ENCODE peak calls at places on chromosomes 1 and 21, in ten cellular contexts. S is LoVo; N is neural progenitor cell; E is stimulated activated CD4-positive, alpha-beta T cell treated with anti-CD3 and anti-CD28 coated beads, Interleukin-1b, Interleukin-23, amount 100 ng/mL, for 1 hour; U is CD8-positive, alpha-beta memory T cell; D is T-cell; W is epithelial cell of prostate; C is left colon; H is left ventricle myocardium superior; Y is prostate gland. M is an unnamed sample.

GRCh38 chr1:57061369-57061768 is 95.6 kb upstream of the C8B start:
- DNase-seq in S (no peak), N (no peak), E (no peak), U (no peak), D (no peak), W (no peak), C (no peak), H (no peak), Y (no peak), M (no peak)

GRCh38 chr1:20089328-20090077 is 19.5 kb downstream of the PLA2G5 start:
- DNase-seq in S (no peak), N (no peak), E (no peak), U (no peak), D (no peak), W (no peak), C (no peak), H (no peak), Y (no peak), M (no peak)

GRCh38 chr1:93304716-93305138 is 41.0 kb upstream of the DR1 start:
- DNase-seq in S (peak; percentile 62), N (peak; percentile 69), E (peak; percentile 10), U (peak; percentile 62), D (peak; percentile 23), W (peak; percentile 18), C (no peak), H (no peak), Y (peak; percentile 53), M (peak; percentile 57)

GRCh38 chr1:198498881-198499280 is 41.6 kb downstream of the ATP6V1G3 start:
- DNase-seq in S (no peak), N (no peak), E (no peak), U (no peak), D (no peak), W (no peak), C (no peak), H (no peak), Y (no peak), M (no peak)

GRCh38 chr1:11320153-11320936 is 47.3 kb downstream of the UBIAD1 start:
- DNase-seq in S (no peak), N (peak; percentile 81), E (no peak), U (no peak), D (no peak), W (no peak), C (no peak), H (peak; percentile 32), Y (no peak), M (no peak)

GRCh38 chr1:151547119-151547899 is 7.2 kb downstream of the TUFT1 start:
- DNase-seq in S (peak; percentile 89), N (peak; percentile 65), E (no peak), U (no peak), D (no peak), W (peak; percentile 89), C (peak; percentile 83), H (peak; percentile 53), Y (peak; percentile 84), M (no peak)

GRCh38 chr1:117017062-117017461 is 15.5 kb downstream of the CD101 start:
- DNase-seq in S (no peak), N (no peak), E (no peak), U (no peak), D (no peak), W (no peak), C (no peak), H (no peak), Y (no peak), M (no peak)

GRCh38 chr1:169109561-169110134 is 3.2 kb downstream of the ATP1B1 start:
- DNase-seq in S (no peak), N (peak; percentile 33), E (no peak), U (no peak), D (no peak), W (no peak), C (peak; percentile 87), H (no peak), Y (peak; percentile 53), M (no peak)

GRCh38 chr1:172720325-172720724 is 61.4 kb downstream of the FASLG start:
- DNase-seq in S (no peak), N (no peak), E (no peak), U (no peak), D (no peak), W (no peak), C (no peak), H (no peak), Y (no peak), M (no peak)

GRCh38 chr1:40257313-40257687 is 736 bp upstream of the ZMPSTE24 start:
- DNase-seq in S (no peak), N (no peak), E (no peak), U (no peak), D (no peak), W (no peak), C (no peak), H (no peak), Y (peak; percentile 11), M (no peak)

GRCh38 chr1:72557446-72558049 is 275.2 kb upstream of the NEGR1 start:
- DNase-seq in S (no peak), N (peak; percentile 56), E (no peak), U (no peak), D (no peak), W (no peak), C (no peak), H (no peak), Y (no peak), M (no peak)

GRCh38 chr1:29269356-29269755 is 33.0 kb downstream of the PTPRU start:
- DNase-seq in S (no peak), N (no peak), E (no peak), U (no peak), D (no peak), W (no peak), C (no peak), H (no peak), Y (no peak), M (no peak)

GRCh38 chr1:43509740-43510375 is 20.8 kb upstream of the PTPRF start:
- DNase-seq in S (no peak), N (no peak), E (no peak), U (no peak), D (no peak), W (no peak), C (no peak), H (no peak), Y (no peak), M (no peak)

GRCh38 chr1:150576367-150576711 is 3.1 kb downstream of the MCL1 start:
- DNase-seq in S (no peak), N (no peak), E (no peak), U (no peak), D (no peak), W (no peak), C (no peak), H (no peak), Y (no peak), M (no peak)

GRCh38 chr1:158024737-158025136 is 31.3 kb downstream of the KIRREL1 start:
- DNase-seq in S (no peak), N (no peak), E (no peak), U (no peak), D (no peak), W (no peak), C (no peak), H (peak; percentile 55), Y (no peak), M (no peak)

GRCh38 chr1:109547412-109548320 is 749 bp upstream of the GNAI3 start:
- DNase-seq in S (no peak), N (peak; percentile 40), E (no peak), U (no peak), D (no peak), W (no peak), C (no peak), H (no peak), Y (peak; percentile 29), M (peak; percentile 22)

GRCh38 chr21:35470522-35470921 is 421.4 kb upstream of the RUNX1 start:
- DNase-seq in S (no peak), N (no peak), E (no peak), U (no peak), D (no peak), W (no peak), C (no peak), H (no peak), Y (no peak), M (no peak)

GRCh38 chr1:10646347-10646861 is 150.0 kb downstream of the CASZ1 start:
- DNase-seq in S (no peak), N (no peak), E (no peak), U (no peak), D (no peak), W (peak; percentile 44), C (no peak), H (peak; percentile 79), Y (peak; percentile 59), M (no peak)

GRCh38 chr1:181469829-181470228 is 13.5 kb upstream of the CACNA1E start:
- DNase-seq in S (peak; percentile 28), N (no peak), E (no peak), U (no peak), D (no peak), W (peak; percentile 69), C (no peak), H (no peak), Y (peak; percentile 17), M (no peak)

M was measured in CD8-positive, alpha-beta T cell.